ENCODE peak calls at places on chromosomes 12 and 14, in nine cellular contexts. H is right atrium auricular region, U is mucosa of descending colon, C is esophagus muscularis mucosa, F is endothelial cell of umbilical vein, V is pancreas, M is BE2C, Z is ascending aorta, L is MM.1S. X is an unnamed sample. For H3K36me3, the result is how much of the 10 kb centered on the place peaks cover.

GRCh38 chr14:73239463-73240241 is 2.3 kb downstream of the PAPLN start:
- DNase-seq in M (no peak), F (peak), L (no peak), Z (no peak), H (peak), C (no peak), V (no peak), U (peak), X (no peak)

GRCh38 chr14:51419685-51420084 is 179.6 kb downstream of the TMX1 start:
- DNase-seq in V (no peak), U (no peak), M (no peak), H (no peak), L (peak), F (no peak), C (no peak), Z (no peak), X (no peak)

GRCh38 chr12:54977155-54977554 is 7.4 kb downstream of the TESPA1 start:
- DNase-seq in C (no peak), Z (no peak), H (no peak), F (no peak), U (no peak), M (no peak), L (no peak), V (no peak), X (no peak)

GRCh38 chr12:2243275-2243674 is 190.5 kb downstream of the CACNA1C start:
- DNase-seq in M (no peak), C (no peak), V (no peak), H (no peak), Z (no peak), F (no peak), L (no peak), U (no peak), X (no peak)

GRCh38 chr14:102805454-102805891 is 28.2 kb downstream of the TRAF3 start:
- DNase-seq in L (peak), M (no peak), C (no peak), F (no peak), U (no peak), V (no peak), H (no peak), Z (no peak), X (no peak)

GRCh38 chr14:21822109-21822508 is 148.5 kb upstream of the OR4E1 start:
- DNase-seq in H (no peak), V (no peak), U (no peak), L (no peak), C (no peak), F (no peak), Z (no peak), M (no peak), X (no peak)

GRCh38 chr14:23660290-23661226 is 24.4 kb downstream of the DHRS2 start:
- DNase-seq in F (no peak), H (no peak), U (no peak), V (no peak), L (no peak), Z (peak), M (no peak), C (no peak), X (no peak)

GRCh38 chr14:54806616-54807015 is 96.0 kb downstream of the GCH1 start:
- DNase-seq in F (no peak), Z (no peak), L (no peak), H (no peak), V (no peak), M (no peak), U (no peak), C (no peak), X (no peak)

GRCh38 chr12:119693006-119693405 is 25.1 kb downstream of the PRKAB1 start:
- DNase-seq in M (peak), C (no peak), F (peak), L (no peak), V (peak), U (no peak), H (peak), Z (no peak), X (peak)

GRCh38 chr14:100296106-100296651 is 10.1 kb downstream of the SLC25A29 start:
- DNase-seq in V (no peak), M (no peak), H (no peak), F (no peak), L (no peak), Z (no peak), U (no peak), C (no peak), X (no peak)

GRCh38 chr14:100297320-100298300 is 8.6 kb downstream of the SLC25A29 start:
- DNase-seq in U (peak), Z (peak), F (peak), M (no peak), C (peak), V (peak), L (no peak), H (peak), X (peak)

GRCh38 chr14:100299238-100299560 is 7.0 kb downstream of the SLC25A29 start:
- DNase-seq in U (peak), L (no peak), C (no peak), F (no peak), M (no peak), V (no peak), H (no peak), Z (no peak), X (no peak)

GRCh38 chr14:100295376-100296105 is 10.7 kb downstream of the SLC25A29 start:
- DNase-seq in H (no peak), C (no peak), F (no peak), Z (no peak), M (no peak), U (no peak), V (no peak), L (no peak), X (peak)

DNA sequence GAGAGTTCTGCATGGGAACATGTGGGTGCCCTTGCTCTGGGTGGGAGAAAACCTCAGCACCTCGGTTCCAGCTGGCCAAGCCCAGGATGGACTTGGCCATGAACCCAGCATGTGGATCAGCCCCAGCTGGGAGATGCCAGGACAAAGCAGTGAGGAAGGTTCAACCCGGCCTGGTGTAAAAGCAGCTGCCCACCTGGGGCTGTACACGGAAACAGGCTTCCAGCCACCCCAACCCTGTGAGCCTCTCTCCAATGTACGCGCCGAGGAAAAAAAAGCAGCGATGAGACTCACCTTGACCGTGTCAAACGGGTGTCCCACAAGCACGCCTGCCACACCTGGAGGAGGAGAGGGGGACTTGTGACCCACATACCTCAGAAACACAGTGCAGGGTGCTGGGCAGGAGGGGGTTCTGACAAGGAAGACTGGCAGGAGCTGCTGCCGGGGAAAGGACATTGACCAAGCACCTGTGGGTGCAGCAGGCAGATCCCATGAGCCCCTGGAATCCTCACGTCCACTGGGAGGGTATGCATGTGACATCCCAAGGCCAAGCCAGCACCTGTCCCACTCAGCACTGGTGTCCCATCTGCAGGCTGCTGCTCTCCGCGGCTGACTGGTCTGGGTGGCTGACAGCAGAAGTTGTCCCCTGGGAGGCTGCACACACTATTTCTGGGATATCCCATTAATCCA is 7.5 kb downstream of the SLC25A29 start:
- DNase-seq in H (no peak), C (no peak), Z (no peak), U (peak), L (no peak), F (no peak), V (no peak), M (no peak), X (peak)
- TF ChIP-seq CTCF in H (no peak), C (no peak), Z (no peak), U (no peak), L (no peak), F (no peak), V (no peak), M (no peak), X (no peak)

GRCh38 chr14:31357279-31357678 is 63.1 kb downstream of the HEATR5A start:
- DNase-seq in Z (no peak), V (no peak), C (no peak), U (no peak), H (no peak), L (no peak), F (peak), M (no peak), X (no peak)

GRCh38 chr14:31360919-31361662 is 59.3 kb downstream of the HEATR5A start:
- DNase-seq in H (no peak), F (peak), M (no peak), C (no peak), Z (no peak), L (no peak), V (no peak), U (no peak), X (no peak)

GRCh38 chr14:31363331-31364073 is 56.8 kb downstream of the HEATR5A start:
- DNase-seq in Z (no peak), L (no peak), C (no peak), U (no peak), V (no peak), M (no peak), F (no peak), H (no peak), X (no peak)

GRCh38 chr14:31362746-31363145 is 57.6 kb downstream of the HEATR5A start:
- DNase-seq in U (no peak), L (no peak), H (no peak), M (no peak), V (no peak), Z (no peak), F (no peak), C (no peak), X (no peak)
- H3K36me3 ChIP-seq in U (under half), L (under half), H (under half), M (under half), V (under half), Z (under half), F (under half), C (under half), X (half or more)

DNA sequence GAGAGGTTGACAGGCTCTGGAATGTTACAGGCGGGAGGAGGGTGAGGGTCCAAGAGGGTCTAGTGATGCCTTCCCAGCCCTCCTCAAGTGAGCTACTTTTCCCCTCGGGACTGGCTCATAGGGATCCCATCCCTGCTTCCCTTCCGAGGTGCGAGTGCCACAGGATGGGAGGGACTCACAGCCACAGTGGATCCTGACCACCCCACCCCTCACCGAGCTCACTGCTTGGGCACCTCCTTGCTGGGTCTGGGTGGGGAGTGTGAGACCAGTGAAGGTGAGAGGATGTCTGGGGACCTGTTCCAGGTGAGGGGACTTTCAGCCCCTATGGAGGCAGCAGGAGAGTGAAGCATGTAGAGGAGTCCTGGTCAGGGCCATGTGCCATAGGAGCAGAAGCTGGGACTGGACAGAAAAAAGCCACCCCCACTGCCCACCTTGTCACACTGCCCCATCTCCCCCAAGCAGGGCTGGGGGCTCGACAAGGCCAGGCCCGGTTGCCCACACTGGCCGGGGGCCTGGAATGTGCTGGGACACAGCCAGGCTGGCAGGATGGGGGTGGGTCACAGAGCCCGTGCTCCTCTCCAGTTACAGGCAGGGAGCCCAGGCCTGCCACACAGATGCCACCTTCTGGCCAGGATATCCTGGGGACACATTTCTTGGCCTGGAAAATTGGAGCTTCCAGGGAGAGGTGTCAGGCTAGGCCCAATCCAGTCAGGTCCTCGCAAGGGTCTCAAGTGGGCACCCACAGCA is 1.7 kb upstream of the TNS2 start:
- DNase-seq in C (no peak), F (peak), M (peak), L (no peak), U (peak), Z (peak), V (peak), H (no peak), X (peak)
- TF ChIP-seq CTCF in C (no peak), F (peak), M (peak), L (no peak), U (no peak), Z (peak), V (no peak), H (no peak), X (peak)

DNA sequence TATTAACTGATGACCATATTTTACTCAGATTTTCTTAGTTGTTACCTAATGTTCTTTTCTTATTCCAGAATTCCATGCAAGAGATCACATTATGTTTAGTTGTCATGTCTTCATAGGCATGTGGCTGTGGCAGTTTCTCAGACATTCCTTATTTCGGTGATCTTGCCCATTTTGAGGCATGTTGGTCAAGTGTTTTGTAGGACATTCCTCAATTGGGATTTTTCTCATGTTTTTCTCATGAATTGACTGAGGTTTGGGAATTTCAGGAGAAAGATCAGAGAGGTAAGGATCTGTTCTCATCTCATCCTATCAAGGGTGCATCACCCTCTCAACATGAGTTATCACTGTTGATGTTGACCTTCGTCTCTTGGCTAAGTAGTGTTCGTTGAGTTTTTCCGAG is 81.3 kb downstream of the CHST11 start:
- DNase-seq in V (no peak), C (no peak), M (no peak), L (no peak), H (no peak), Z (no peak), U (no peak), F (no peak), X (no peak)
- H3K36me3 ChIP-seq in V (under half), C (under half), M (under half), L (under half), H (under half), Z (under half), U (under half), F (under half), X (under half)

GRCh38 chr12:91138337-91138905 is 27.1 kb upstream of the LUM start:
- DNase-seq in F (peak), L (no peak), V (no peak), U (no peak), M (peak), Z (no peak), C (no peak), H (no peak), X (no peak)
- TF ChIP-seq CTCF in F (no peak), L (no peak), V (no peak), U (no peak), M (no peak), Z (no peak), C (no peak), H (no peak), X (no peak)

GRCh38 chr12:121520586-121521086 is 60.2 kb downstream of the KDM2B start:
- DNase-seq in V (no peak), C (no peak), U (no peak), L (no peak), M (no peak), Z (no peak), F (no peak), H (no peak), X (no peak)

GRCh38 chr12:121522962-121523361 is 57.9 kb downstream of the KDM2B start:
- DNase-seq in H (no peak), U (no peak), C (no peak), Z (no peak), V (no peak), F (no peak), L (no peak), M (peak), X (peak)

GRCh38 chr12:121524196-121524930 is 56.5 kb downstream of the KDM2B start:
- DNase-seq in L (no peak), U (no peak), C (no peak), Z (no peak), H (no peak), V (no peak), F (no peak), M (no peak), X (peak)

GRCh38 chr12:121525411-121525810 is 55.4 kb downstream of the KDM2B start:
- DNase-seq in Z (no peak), U (no peak), L (no peak), M (no peak), C (no peak), V (no peak), H (no peak), F (no peak), X (no peak)

GRCh38 chr12:121523741-121524140 is 57.1 kb downstream of the KDM2B start:
- DNase-seq in L (no peak), V (no peak), Z (no peak), F (no peak), U (no peak), M (no peak), H (no peak), C (no peak), X (peak)
- H3K36me3 ChIP-seq in L (under half), V (under half), Z (under half), F (under half), U (under half), M (under half), H (under half), C (under half), X (under half)

GRCh38 chr12:31669020-31669419 is 9.5 kb downstream of the ETFBKMT start:
- DNase-seq in H (no peak), C (no peak), L (no peak), V (no peak), Z (no peak), U (no peak), F (no peak), M (no peak), X (no peak)
- TF ChIP-seq CTCF in H (no peak), C (no peak), L (no peak), V (no peak), Z (no peak), U (no peak), F (no peak), M (no peak), X (no peak)

GRCh38 chr14:39860837-39861236 is 428.6 kb upstream of the FBXO33 start:
- DNase-seq in V (no peak), M (no peak), U (no peak), Z (no peak), H (no peak), F (no peak), L (no peak), C (no peak), X (no peak)
- H3K36me3 ChIP-seq in V (under half), M (under half), U (under half), Z (under half), H (under half), F (under half), L (under half), C (under half), X (under half)

DNA sequence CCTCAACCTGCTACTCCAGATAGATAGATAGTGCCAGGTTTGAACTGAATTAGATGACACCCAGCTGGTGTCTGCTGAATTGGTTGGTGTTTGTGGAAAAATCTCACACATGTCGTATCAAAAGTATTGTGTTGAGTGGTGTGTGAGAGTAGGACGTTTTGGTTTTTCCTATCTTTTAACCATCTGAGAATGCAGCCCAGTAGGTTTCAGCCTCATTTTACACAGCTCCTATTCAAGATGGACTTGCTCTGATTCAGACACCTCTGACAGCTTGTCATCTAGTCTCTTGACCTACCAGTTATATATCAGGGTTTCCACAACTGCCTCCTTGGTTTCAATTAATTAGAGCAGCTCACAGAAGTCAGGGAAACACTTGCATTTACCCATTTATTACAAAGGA is 254.4 kb downstream of the KTN1 start:
- DNase-seq in L (no peak), Z (no peak), V (no peak), M (no peak), C (no peak), H (no peak), U (no peak), F (no peak), X (no peak)
- TF ChIP-seq CTCF in L (no peak), Z (no peak), V (no peak), M (no peak), C (no peak), H (no peak), U (no peak), F (no peak), X (no peak)

X was measured in heart left ventricle.